ENCODE peak calls at places on chromosomes 5 and 9, in four cellular contexts. One of them, this sample, is unnamed.

GRCh38 chr5:82364497-82364896 is 86.3 kb upstream of the RPS23 start:
- DNase-seq in heart left ventricle: no peak
- DNase-seq in RWPE2: no peak
- DNase-seq in psoas muscle: no peak
- DNase-seq in this sample: no peak

GRCh38 chr5:93294996-93295395 is 286.0 kb downstream of the NR2F1-AS1 start:
- DNase-seq in RWPE2: no peak
- DNase-seq in psoas muscle: no peak
- DNase-seq in heart left ventricle: no peak
- DNase-seq in this sample: no peak

GRCh38 chr9:95268681-95269080 is 48.8 kb downstream of the FANCC start:
- DNase-seq in psoas muscle: no peak
- DNase-seq in heart left ventricle: no peak
- DNase-seq in RWPE2: no peak
- DNase-seq in this sample: no peak

GRCh38 chr5:79546782-79547428 is 33.0 kb upstream of the HOMER1 start:
- DNase-seq in RWPE2: no peak
- DNase-seq in psoas muscle: no peak
- DNase-seq in heart left ventricle: no peak
- DNase-seq in this sample: no peak

GRCh38 chr5:112210430-112211005 is 208.6 kb downstream of the EPB41L4A start:
- DNase-seq in RWPE2: no peak
- DNase-seq in heart left ventricle: no peak
- DNase-seq in psoas muscle: peak; percentile 50
- DNase-seq in this sample: peak; percentile 38

GRCh38 chr9:138098116-138098907 is 220.7 kb downstream of the CACNA1B start:
- DNase-seq in heart left ventricle: peak; percentile 17
- DNase-seq in RWPE2: no peak
- DNase-seq in psoas muscle: no peak
- DNase-seq in this sample: peak; percentile 52

GRCh38 chr9:114314881-114315722 is 7.8 kb upstream of the ORM1 start:
- DNase-seq in heart left ventricle: no peak
- DNase-seq in psoas muscle: no peak
- DNase-seq in RWPE2: peak; percentile 27
- DNase-seq in this sample: peak; percentile 65

GRCh38 chr5:101531031-101531430 is 627.9 kb upstream of the ST8SIA4 start:
- DNase-seq in RWPE2: no peak
- DNase-seq in psoas muscle: no peak
- DNase-seq in heart left ventricle: no peak
- DNase-seq in this sample: no peak

GRCh38 chr5:148427370-148428042 is 43.7 kb downstream of the FBXO38 start:
- DNase-seq in psoas muscle: no peak
- DNase-seq in heart left ventricle: no peak
- DNase-seq in RWPE2: no peak
- DNase-seq in this sample: no peak

GRCh38 chr5:170570492-170570891 is 66.7 kb downstream of the KCNIP1 start:
- DNase-seq in RWPE2: no peak
- DNase-seq in heart left ventricle: no peak
- DNase-seq in psoas muscle: no peak
- DNase-seq in this sample: no peak

GRCh38 chr5:179242676-179243075 is 102.6 kb downstream of the ADAMTS2 start:
- DNase-seq in heart left ventricle: no peak
- DNase-seq in psoas muscle: no peak
- DNase-seq in RWPE2: peak; percentile 33
- DNase-seq in this sample: peak; percentile 21

GRCh38 chr5:37121465-37121864 is 127.7 kb downstream of the CPLANE1 start:
- DNase-seq in RWPE2: no peak
- DNase-seq in psoas muscle: no peak
- DNase-seq in heart left ventricle: no peak
- DNase-seq in this sample: no peak

GRCh38 chr5:12384005-12384404 is 479.8 kb upstream of the CTNND2 start:
- DNase-seq in heart left ventricle: no peak
- DNase-seq in RWPE2: no peak
- DNase-seq in psoas muscle: no peak
- DNase-seq in this sample: no peak

GRCh38 chr5:153551537-153552079 is 61.1 kb downstream of the GRIA1 start:
- DNase-seq in RWPE2: peak; percentile 73
- DNase-seq in heart left ventricle: no peak
- DNase-seq in psoas muscle: no peak
- DNase-seq in this sample: no peak

GRCh38 chr9:9747787-9748186 is 865.0 kb downstream of the PTPRD start:
- DNase-seq in psoas muscle: no peak
- DNase-seq in heart left ventricle: no peak
- DNase-seq in RWPE2: no peak
- DNase-seq in this sample: no peak

GRCh38 chr9:129446828-129447550 is 173.9 kb downstream of the C9orf50 start:
- DNase-seq in psoas muscle: no peak
- DNase-seq in heart left ventricle: no peak
- DNase-seq in RWPE2: no peak
- DNase-seq in this sample: no peak

GRCh38 chr9:128575469-128575868 is 23.1 kb downstream of the SPTAN1 start:
- DNase-seq in heart left ventricle: no peak
- DNase-seq in RWPE2: no peak
- DNase-seq in psoas muscle: no peak
- DNase-seq in this sample: peak; percentile 68

GRCh38 chr9:101485873-101486692 is 47.6 kb upstream of the RNF20 start:
- DNase-seq in heart left ventricle: peak; percentile 71
- DNase-seq in RWPE2: no peak
- DNase-seq in psoas muscle: peak; percentile 66
- DNase-seq in this sample: peak; percentile 21

GRCh38 chr9:69946800-69947437 is 96.7 kb upstream of the MAMDC2 start:
- DNase-seq in RWPE2: no peak
- DNase-seq in heart left ventricle: no peak
- DNase-seq in psoas muscle: no peak
- DNase-seq in this sample: no peak

GRCh38 chr5:135208555-135209494 is 174.8 kb upstream of the PITX1 start:
- DNase-seq in psoas muscle: peak; percentile 67
- DNase-seq in RWPE2: peak; percentile 87
- DNase-seq in heart left ventricle: no peak
- DNase-seq in this sample: peak; percentile 92

GRCh38 chr5:139653616-139654015 is 5.5 kb downstream of the CXXC5 start:
- DNase-seq in RWPE2: no peak
- DNase-seq in heart left ventricle: peak; percentile 42
- DNase-seq in psoas muscle: peak; percentile 38
- DNase-seq in this sample: no peak

GRCh38 chr9:89877051-89878002 is 272.5 kb downstream of the GADD45G start:
- DNase-seq in heart left ventricle: no peak
- DNase-seq in RWPE2: peak; percentile 20
- DNase-seq in psoas muscle: no peak
- DNase-seq in this sample: peak; percentile 57

GRCh38 chr5:96247097-96247675 is 185.9 kb downstream of the PCSK1 start:
- DNase-seq in RWPE2: no peak
- DNase-seq in psoas muscle: no peak
- DNase-seq in heart left ventricle: no peak
- DNase-seq in this sample: peak; percentile 89

GRCh38 chr9:110655723-110656641 is 12.6 kb upstream of the MUSK start:
- DNase-seq in RWPE2: no peak
- DNase-seq in heart left ventricle: no peak
- DNase-seq in psoas muscle: peak; percentile 56
- DNase-seq in this sample: peak; percentile 83

DNA sequence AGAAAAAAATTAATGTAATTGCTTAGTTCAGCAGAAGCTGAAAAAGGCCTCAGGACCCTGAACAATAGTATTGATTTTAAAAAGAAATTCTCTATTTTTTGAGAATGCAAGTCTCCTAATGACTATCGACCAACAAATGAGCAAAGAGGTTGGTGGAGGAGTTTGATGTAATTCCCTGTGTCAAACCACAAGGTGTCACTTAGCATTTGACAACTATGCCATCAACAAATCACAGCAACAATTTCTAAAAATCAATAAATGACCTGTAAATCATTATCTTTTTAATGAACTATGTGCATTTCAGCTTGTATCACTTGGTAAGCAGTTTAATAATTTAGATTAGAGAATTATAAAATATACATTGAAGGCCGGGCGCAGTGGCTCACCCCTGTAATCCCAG is 133.7 kb downstream of the PRELID2 start:
- DNase-seq in heart left ventricle: no peak
- DNase-seq in RWPE2: no peak
- DNase-seq in psoas muscle: no peak
- DNase-seq in this sample: no peak
- TF ChIP-seq CTCF in heart left ventricle: no peak
- TF ChIP-seq CTCF in RWPE2: peak; percentile 25
- TF ChIP-seq CTCF in psoas muscle: no peak
- TF ChIP-seq CTCF in this sample: no peak

GRCh38 chr5:68751651-68752050 is 342.2 kb upstream of the SLC30A5 start:
- DNase-seq in RWPE2: no peak
- DNase-seq in psoas muscle: no peak
- DNase-seq in heart left ventricle: no peak
- DNase-seq in this sample: no peak
- H3K4me3 ChIP-seq in RWPE2: no peak overlapping the region
- H3K4me3 ChIP-seq in psoas muscle: no peak overlapping the region
- H3K4me3 ChIP-seq in heart left ventricle: no peak overlapping the region
- H3K4me3 ChIP-seq in this sample: no peak overlapping the region

GRCh38 chr9:126390923-126391322 is 64.3 kb downstream of the MVB12B start:
- DNase-seq in heart left ventricle: no peak
- DNase-seq in RWPE2: no peak
- DNase-seq in psoas muscle: peak; percentile 61
- DNase-seq in this sample: no peak

GRCh38 chr9:126394802-126395201 is 68.2 kb downstream of the MVB12B start:
- DNase-seq in heart left ventricle: no peak
- DNase-seq in psoas muscle: no peak
- DNase-seq in RWPE2: no peak
- DNase-seq in this sample: no peak

GRCh38 chr9:126391713-126392661 is 65.4 kb downstream of the MVB12B start:
- DNase-seq in heart left ventricle: no peak
- DNase-seq in psoas muscle: no peak
- DNase-seq in RWPE2: no peak
- DNase-seq in this sample: no peak

GRCh38 chr9:126393876-126394275 is 67.2 kb downstream of the MVB12B start:
- DNase-seq in heart left ventricle: no peak
- DNase-seq in RWPE2: no peak
- DNase-seq in psoas muscle: no peak
- DNase-seq in this sample: no peak

GRCh38 chr9:126392662-126393383 is 66.2 kb downstream of the MVB12B start:
- DNase-seq in psoas muscle: no peak
- DNase-seq in RWPE2: no peak
- DNase-seq in heart left ventricle: no peak
- DNase-seq in this sample: peak; percentile 68
- H3K4me1 ChIP-seq in psoas muscle: peaks cover 56% of the 10 kb centered on the region
- H3K4me1 ChIP-seq in RWPE2: peaks cover 11% of the 10 kb centered on the region
- H3K4me1 ChIP-seq in heart left ventricle: no peaks in the 10 kb centered on the region
- H3K4me1 ChIP-seq in this sample: peaks cover 13% of the 10 kb centered on the region

GRCh38 chr5:168046163-168046562 is 245.3 kb upstream of the WWC1 start:
- DNase-seq in heart left ventricle: no peak
- DNase-seq in RWPE2: no peak
- DNase-seq in psoas muscle: no peak
- DNase-seq in this sample: no peak

GRCh38 chr5:168048486-168048885 is 243.0 kb upstream of the WWC1 start:
- DNase-seq in RWPE2: no peak
- DNase-seq in heart left ventricle: no peak
- DNase-seq in psoas muscle: no peak
- DNase-seq in this sample: no peak

GRCh38 chr5:168047043-168047668 is 244.3 kb upstream of the WWC1 start:
- DNase-seq in psoas muscle: no peak
- DNase-seq in heart left ventricle: no peak
- DNase-seq in RWPE2: no peak
- DNase-seq in this sample: no peak

GRCh38 chr5:168042284-168043080 is 249.0 kb upstream of the WWC1 start:
- DNase-seq in psoas muscle: no peak
- DNase-seq in RWPE2: no peak
- DNase-seq in heart left ventricle: no peak
- DNase-seq in this sample: no peak

GRCh38 chr5:168047669-168048111 is 243.8 kb upstream of the WWC1 start:
- DNase-seq in heart left ventricle: peak; percentile 71
- DNase-seq in RWPE2: no peak
- DNase-seq in psoas muscle: no peak
- DNase-seq in this sample: no peak
- TF ChIP-seq CTCF in heart left ventricle: no peak
- TF ChIP-seq CTCF in RWPE2: peak; percentile 62
- TF ChIP-seq CTCF in psoas muscle: no peak
- TF ChIP-seq CTCF in this sample: no peak

DNA sequence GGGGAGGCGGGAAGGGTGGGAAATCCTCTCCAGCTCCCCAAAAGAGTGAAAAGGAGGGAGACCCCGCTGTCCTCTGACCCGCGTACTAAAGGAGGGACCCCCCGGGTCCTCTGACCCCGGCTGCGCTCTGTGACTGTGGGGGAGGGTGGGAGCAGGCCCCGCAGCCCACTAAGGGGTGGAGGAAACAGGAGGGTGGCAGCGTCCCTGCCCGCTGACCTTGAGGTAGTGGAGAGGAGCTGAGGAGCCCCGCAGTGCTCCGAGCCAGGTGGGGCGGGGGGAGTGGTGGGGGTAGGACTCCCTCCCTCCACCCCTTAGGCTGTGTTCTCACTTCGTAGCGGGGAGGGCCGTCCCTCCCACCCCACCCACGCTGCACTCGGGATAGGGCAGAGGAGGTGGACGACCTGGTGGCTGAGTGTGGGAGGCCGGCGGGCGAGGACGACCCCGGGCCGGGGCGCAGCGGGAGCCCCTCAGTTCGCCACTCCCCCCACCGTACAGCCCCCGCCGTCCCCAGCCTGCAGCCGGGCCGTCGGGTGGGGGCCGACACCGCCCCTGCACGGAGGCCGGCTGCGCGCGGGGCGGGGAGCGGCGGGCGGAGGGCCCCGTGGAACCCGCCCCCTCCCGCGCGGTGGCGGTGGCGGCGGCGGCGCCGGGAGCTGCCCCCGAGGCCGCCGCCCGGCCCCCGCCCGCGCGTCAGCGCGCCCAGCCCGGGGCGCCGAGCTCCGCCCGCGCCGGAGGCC is at the start of gene ADCY2:
- DNase-seq in heart left ventricle: no peak
- DNase-seq in RWPE2: no peak
- DNase-seq in psoas muscle: peak; percentile 69
- DNase-seq in this sample: no peak
- H3K4me3 ChIP-seq in heart left ventricle: peak within 1 kb of the TSS; percentile 48
- H3K4me3 ChIP-seq in RWPE2: peak within 1 kb of the TSS; percentile 10
- H3K4me3 ChIP-seq in psoas muscle: peak within 1 kb of the TSS; percentile 81
- H3K4me3 ChIP-seq in this sample: peak within 1 kb of the TSS; percentile 62

GRCh38 chr5:108255468-108255867 is 126.4 kb downstream of the FBXL17 start:
- DNase-seq in psoas muscle: no peak
- DNase-seq in RWPE2: no peak
- DNase-seq in heart left ventricle: no peak
- DNase-seq in this sample: no peak
- H3K4me1 ChIP-seq in psoas muscle: peaks cover 39% of the 10 kb centered on the region
- H3K4me1 ChIP-seq in RWPE2: no peaks in the 10 kb centered on the region
- H3K4me1 ChIP-seq in heart left ventricle: no peaks in the 10 kb centered on the region
- H3K4me1 ChIP-seq in this sample: no peaks in the 10 kb centered on the region

DNA sequence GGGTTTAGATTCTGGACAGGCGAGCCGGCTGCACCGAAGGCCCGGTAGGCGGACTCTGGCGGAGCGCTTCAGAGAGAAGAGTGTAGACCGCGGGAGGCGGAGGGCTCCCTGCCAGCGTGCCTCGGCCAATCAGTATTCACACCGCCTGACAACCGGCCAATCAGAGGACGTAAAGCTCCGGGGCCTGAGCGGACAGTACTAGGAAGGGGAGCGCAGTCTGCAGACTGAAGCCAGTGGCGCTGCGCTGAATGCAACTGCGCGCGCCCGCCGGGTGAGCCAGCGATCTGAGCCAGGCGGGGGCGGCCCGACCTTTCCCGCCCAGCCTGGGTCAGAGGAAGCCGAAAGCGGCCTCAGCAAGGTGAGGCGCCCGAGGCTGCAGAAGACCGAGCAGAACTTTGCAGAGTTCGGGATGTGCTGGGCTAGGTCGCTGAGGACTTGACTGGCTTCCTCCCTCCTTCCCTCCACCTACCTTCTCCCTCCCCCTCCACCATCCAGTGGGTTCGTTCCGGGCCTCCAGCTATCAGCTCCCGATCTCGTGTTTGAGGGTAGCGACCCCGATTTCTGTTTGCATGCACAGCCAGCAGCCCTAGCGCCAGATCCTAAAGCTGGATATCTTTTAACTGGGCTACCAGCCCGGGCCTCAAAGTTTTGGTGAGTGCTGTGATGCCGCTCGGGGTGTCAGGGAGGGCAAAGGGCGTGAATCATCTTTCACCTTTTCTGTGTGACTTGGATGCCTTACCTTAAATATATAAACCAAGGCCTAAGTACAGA is at the start of gene DMRT2:
- DNase-seq in heart left ventricle: peak; percentile 88
- DNase-seq in psoas muscle: peak; percentile 97
- DNase-seq in RWPE2: peak; percentile 89
- DNase-seq in this sample: peak; percentile 82
- TF ChIP-seq CTCF in heart left ventricle: no peak
- TF ChIP-seq CTCF in psoas muscle: peak; percentile 7
- TF ChIP-seq CTCF in RWPE2: no peak
- TF ChIP-seq CTCF in this sample: no peak